ENCODE peak calls at places on chromosomes 1 and 21, in five cellular contexts. C is anterior cingulate cortex, W is brain microvascular endothelial cell, P is glutamatergic neuron, N is MV-4-11. L is an unnamed sample.
A peak's percentile ranks its signal among the peaks of the same experiment; 100 is the strongest.

GRCh38 chr21:44764319-44765230 is 37.0 kb downstream of the UBE2G2 start:
- DNase-seq in C (no peak), W (no peak), P (no peak), N (no peak), L (no peak)

GRCh38 chr1:10736623-10737267 is 59.7 kb downstream of the CASZ1 start:
- DNase-seq in C (no peak), W (no peak), P (no peak), N (no peak), L (no peak)

GRCh38 chr21:16570856-16571255 is 841.1 kb downstream of the USP25 start:
- DNase-seq in C (no peak), W (no peak), P (no peak), N (no peak), L (no peak)

GRCh38 chr1:41668967-41669366 is 184.5 kb upstream of the EDN2 start:
- DNase-seq in C (no peak), W (no peak), P (no peak), N (no peak), L (no peak)

GRCh38 chr21:46189213-46189958 is 5.1 kb upstream of the SPATC1L start:
- DNase-seq in C (no peak), W (peak; percentile 73), P (no peak), N (no peak), L (no peak)

GRCh38 chr1:110211503-110212164 is 1.5 kb downstream of the KCNC4 start:
- DNase-seq in C (no peak), W (no peak), P (no peak), N (no peak), L (no peak)

GRCh38 chr21:17802568-17802967 is 16.6 kb downstream of the C21orf91 start:
- DNase-seq in C (no peak), W (peak; percentile 47), P (no peak), N (no peak), L (no peak)

GRCh38 chr1:38804062-38804886 is 55.3 kb downstream of the RRAGC start:
- DNase-seq in C (no peak), W (no peak), P (no peak), N (no peak), L (no peak)

GRCh38 chr1:40944326-40944725 is 35.2 kb upstream of the CTPS1 start:
- DNase-seq in C (no peak), W (peak; percentile 96), P (no peak), N (no peak), L (no peak)